ENCODE peak calls at places on chromosomes 7 and 10, in eight cellular contexts. K, T, X, F, O, U, A and I are unnamed samples.

GRCh38 chr10:1392127-1392526 is 335.9 kb downstream of the WDR37 start:
- DNase-seq in K (no peak), T (no peak), X (no peak), F (no peak), O (no peak), U (no peak), A (no peak), I (no peak)

GRCh38 chr7:151248191-151249033 is at the start of gene SMARCD3:
- DNase-seq in K (peak; percentile 83), T (peak; percentile 64), X (peak; percentile 46), F (peak; percentile 76), O (peak; percentile 45), U (peak; percentile 89), A (peak; percentile 62), I (no peak)

GRCh38 chr10:59271160-59271559 is 91.2 kb downstream of the FAM13C start:
- DNase-seq in K (no peak), T (no peak), X (no peak), F (no peak), O (no peak), U (no peak), A (no peak), I (no peak)

GRCh38 chr7:20438665-20439376 is 108.1 kb downstream of the ITGB8 start:
- DNase-seq in K (no peak), T (no peak), X (no peak), F (no peak), O (no peak), U (no peak), A (no peak), I (no peak)

GRCh38 chr10:49072166-49072885 is 43.0 kb downstream of the VSTM4 start:
- DNase-seq in K (no peak), T (no peak), X (no peak), F (no peak), O (no peak), U (peak; percentile 18), A (no peak), I (no peak)

GRCh38 chr10:121437596-121437995 is 160.6 kb downstream of the FGFR2 start:
- DNase-seq in K (peak; percentile 18), T (no peak), X (peak; percentile 63), F (no peak), O (no peak), U (no peak), A (no peak), I (no peak)

GRCh38 chr7:159022238-159022993 is 122.3 kb downstream of the VIPR2 start:
- DNase-seq in K (no peak), T (no peak), X (no peak), F (peak; percentile 41), O (no peak), U (peak; percentile 53), A (peak; percentile 17), I (no peak)

GRCh38 chr10:44703241-44704155 is 207.6 kb upstream of the TMEM72 start:
- DNase-seq in K (no peak), T (peak; percentile 91), X (no peak), F (peak; percentile 67), O (peak; percentile 84), U (no peak), A (peak; percentile 61), I (peak; percentile 70)

GRCh38 chr7:102286237-102287081 is at the start of gene SH2B2:
- DNase-seq in K (peak; percentile 78), T (peak; percentile 78), X (no peak), F (peak; percentile 80), O (peak; percentile 64), U (peak; percentile 93), A (peak; percentile 19), I (no peak)

GRCh38 chr7:128161466-128162125 is 79.5 kb upstream of the LEP start:
- DNase-seq in K (no peak), T (no peak), X (no peak), F (no peak), O (no peak), U (no peak), A (peak; percentile 7), I (no peak)

GRCh38 chr10:84026821-84027257 is 112.5 kb upstream of the GHITM start:
- DNase-seq in K (no peak), T (peak; percentile 19), X (no peak), F (no peak), O (peak; percentile 29), U (no peak), A (no peak), I (no peak)

GRCh38 chr7:88597941-88598425 is 161.5 kb upstream of the ZNF804B start:
- DNase-seq in K (no peak), T (no peak), X (no peak), F (no peak), O (no peak), U (no peak), A (no peak), I (no peak)

GRCh38 chr10:77602231-77602912 is 35.2 kb downstream of the KCNMA1 start:
- DNase-seq in K (no peak), T (no peak), X (no peak), F (peak; percentile 52), O (no peak), U (no peak), A (peak; percentile 18), I (no peak)
- H3K4me3 ChIP-seq in K (no peak overlapping the region), T (no peak overlapping the region), X (no peak overlapping the region), F (no peak overlapping the region), O (no peak overlapping the region), U (no peak overlapping the region), A (no peak overlapping the region), I (no peak overlapping the region)

GRCh38 chr10:36942616-36943015 is 182.8 kb upstream of the ANKRD30A start:
- DNase-seq in K (no peak), T (no peak), X (no peak), F (no peak), O (no peak), U (no peak), A (no peak), I (no peak)
- TF ChIP-seq CTCF in K (no peak), T (no peak), X (no peak), F (no peak), O (no peak), U (no peak), A (no peak), I (no peak)

DNA sequence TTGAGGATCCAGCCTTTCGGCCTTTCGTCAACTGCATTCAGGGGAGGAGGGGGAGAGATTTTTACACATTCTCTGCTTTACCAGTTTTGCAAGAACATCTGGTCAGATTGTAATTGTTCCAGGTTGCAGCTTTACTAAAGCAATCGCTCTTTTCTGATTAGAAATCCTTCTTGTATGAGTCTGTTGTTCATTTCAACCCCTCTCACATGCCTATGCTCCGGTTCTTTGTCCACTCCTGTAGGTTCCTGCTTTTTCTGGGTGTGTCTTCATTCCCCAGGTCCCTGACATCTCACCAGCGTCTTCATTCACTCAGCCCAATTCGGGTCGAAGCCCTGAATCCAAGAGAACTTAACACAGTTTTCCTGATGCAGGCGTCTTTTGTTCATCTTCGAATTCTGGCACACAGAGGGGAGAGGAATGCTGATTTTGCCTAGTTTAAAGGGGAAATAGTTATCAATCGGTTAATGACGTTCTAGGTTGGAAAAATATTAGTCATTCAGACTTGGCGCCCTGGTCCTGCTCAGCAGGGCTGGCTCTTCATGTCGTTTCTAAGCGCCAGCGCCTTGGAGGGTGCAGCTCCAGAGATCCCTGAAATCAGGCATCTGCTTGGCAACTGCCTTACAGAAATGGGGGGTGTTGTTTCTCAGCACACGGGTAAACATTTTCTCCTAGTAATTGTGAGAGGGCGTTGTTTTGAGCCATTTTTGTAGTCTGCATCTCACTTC is 1.1 kb upstream of the PRTFDC1 start:
- DNase-seq in K (no peak), T (peak; percentile 77), X (no peak), F (peak; percentile 69), O (peak; percentile 47), U (no peak), A (no peak), I (no peak)
- H3K4me3 ChIP-seq in K (peak overlapping the region; percentile 78), T (no peak overlapping the region), X (peak overlapping the region; percentile 71), F (peak overlapping the region; percentile 59), O (no peak overlapping the region), U (peak overlapping the region; percentile 5), A (no peak overlapping the region), I (peak overlapping the region; percentile 66)

DNA sequence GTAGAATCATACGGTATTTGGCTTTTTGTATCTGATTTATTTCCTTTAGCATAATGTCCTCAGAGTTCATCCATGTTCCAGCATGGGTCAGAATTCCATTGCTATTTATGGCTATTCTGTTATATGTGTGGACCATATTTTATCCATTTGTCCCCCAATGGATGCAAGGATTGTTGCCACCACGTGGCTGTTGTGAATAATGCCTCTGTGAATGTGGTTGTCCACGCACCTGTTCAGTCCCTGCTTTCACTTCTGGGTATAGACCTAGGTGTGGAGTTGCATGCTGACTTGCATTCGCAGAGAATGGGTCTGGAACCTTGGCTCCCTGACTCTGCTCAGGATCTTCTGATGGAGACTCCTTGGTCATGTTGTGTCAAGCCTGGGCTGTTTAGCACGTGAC is 199.9 kb downstream of the CAMK1D start:
- DNase-seq in K (no peak), T (no peak), X (no peak), F (no peak), O (no peak), U (no peak), A (no peak), I (no peak)
- TF ChIP-seq CTCF in K (no peak), T (no peak), X (no peak), F (no peak), O (no peak), U (no peak), A (no peak), I (no peak)